ENCODE peak calls at places on chromosome 21, in seven cellular contexts. One of them, this sample, is unnamed.

GRCh38 chr21:26116456-26117011 is 54.0 kb downstream of the APP start:
- DNase-seq in astrocyte: peak
- DNase-seq in IMR-90: peak
- DNase-seq in OCI-LY7: no peak
- DNase-seq in neural progenitor cell: no peak
- DNase-seq in Karpas-422: no peak
- DNase-seq in mammary epithelial cell: peak
- DNase-seq in this sample: no peak

GRCh38 chr21:41570791-41571355 is 62.9 kb upstream of the TMPRSS2 start:
- DNase-seq in Karpas-422: no peak
- DNase-seq in neural progenitor cell: no peak
- DNase-seq in OCI-LY7: peak
- DNase-seq in mammary epithelial cell: no peak
- DNase-seq in astrocyte: no peak
- DNase-seq in IMR-90: no peak
- DNase-seq in this sample: no peak

GRCh38 chr21:33418686-33419085 is 15.5 kb downstream of the IFNGR2 start:
- DNase-seq in IMR-90: no peak
- DNase-seq in OCI-LY7: no peak
- DNase-seq in mammary epithelial cell: no peak
- DNase-seq in neural progenitor cell: no peak
- DNase-seq in astrocyte: no peak
- DNase-seq in Karpas-422: no peak
- DNase-seq in this sample: no peak

GRCh38 chr21:14699433-14700410 is 153.6 kb upstream of the SAMSN1 start:
- DNase-seq in neural progenitor cell: no peak
- DNase-seq in astrocyte: no peak
- DNase-seq in IMR-90: no peak
- DNase-seq in mammary epithelial cell: no peak
- DNase-seq in Karpas-422: no peak
- DNase-seq in OCI-LY7: no peak
- DNase-seq in this sample: no peak

GRCh38 chr21:41133896-41134522 is 34.0 kb upstream of the BACE2 start:
- DNase-seq in Karpas-422: peak
- DNase-seq in neural progenitor cell: peak
- DNase-seq in IMR-90: peak
- DNase-seq in astrocyte: peak
- DNase-seq in OCI-LY7: peak
- DNase-seq in mammary epithelial cell: peak
- DNase-seq in this sample: no peak

GRCh38 chr21:28885853-28886177 is 106.9 kb downstream of the LTN1 start:
- DNase-seq in neural progenitor cell: no peak
- DNase-seq in mammary epithelial cell: no peak
- DNase-seq in OCI-LY7: no peak
- DNase-seq in astrocyte: no peak
- DNase-seq in Karpas-422: no peak
- DNase-seq in IMR-90: no peak
- DNase-seq in this sample: no peak

GRCh38 chr21:43866233-43866632 is 1.2 kb downstream of the AGPAT3 start:
- DNase-seq in Karpas-422: peak
- DNase-seq in mammary epithelial cell: peak
- DNase-seq in neural progenitor cell: peak
- DNase-seq in astrocyte: peak
- DNase-seq in OCI-LY7: peak
- DNase-seq in IMR-90: peak
- DNase-seq in this sample: no peak

GRCh38 chr21:42146251-42146805 is 72.6 kb upstream of the ABCG1 start:
- DNase-seq in Karpas-422: no peak
- DNase-seq in neural progenitor cell: no peak
- DNase-seq in OCI-LY7: no peak
- DNase-seq in mammary epithelial cell: no peak
- DNase-seq in IMR-90: no peak
- DNase-seq in astrocyte: no peak
- DNase-seq in this sample: no peak

GRCh38 chr21:41507521-41508414 is at the start of gene TMPRSS2:
- DNase-seq in mammary epithelial cell: peak
- DNase-seq in neural progenitor cell: peak
- DNase-seq in astrocyte: no peak
- DNase-seq in IMR-90: no peak
- DNase-seq in Karpas-422: no peak
- DNase-seq in OCI-LY7: no peak
- DNase-seq in this sample: no peak

GRCh38 chr21:29075706-29076447 is 2.4 kb upstream of the CCT8 start:
- DNase-seq in mammary epithelial cell: peak
- DNase-seq in astrocyte: peak
- DNase-seq in neural progenitor cell: no peak
- DNase-seq in IMR-90: peak
- DNase-seq in Karpas-422: peak
- DNase-seq in OCI-LY7: no peak
- DNase-seq in this sample: peak

GRCh38 chr21:33394260-33394659 is 9.0 kb upstream of the IFNGR2 start:
- DNase-seq in IMR-90: no peak
- DNase-seq in neural progenitor cell: no peak
- DNase-seq in Karpas-422: no peak
- DNase-seq in astrocyte: no peak
- DNase-seq in OCI-LY7: peak
- DNase-seq in mammary epithelial cell: no peak
- DNase-seq in this sample: no peak

GRCh38 chr21:36120304-36120902 is 14.5 kb upstream of the CBR3 start:
- DNase-seq in astrocyte: no peak
- DNase-seq in Karpas-422: peak
- DNase-seq in mammary epithelial cell: no peak
- DNase-seq in neural progenitor cell: no peak
- DNase-seq in OCI-LY7: no peak
- DNase-seq in IMR-90: peak
- DNase-seq in this sample: no peak

GRCh38 chr21:41684381-41685245 is 82.2 kb downstream of the RIPK4 start:
- DNase-seq in neural progenitor cell: no peak
- DNase-seq in astrocyte: peak
- DNase-seq in OCI-LY7: no peak
- DNase-seq in IMR-90: peak
- DNase-seq in mammary epithelial cell: peak
- DNase-seq in Karpas-422: no peak
- DNase-seq in this sample: peak

GRCh38 chr21:41564871-41565281 is 56.9 kb upstream of the TMPRSS2 start:
- DNase-seq in IMR-90: no peak
- DNase-seq in OCI-LY7: no peak
- DNase-seq in mammary epithelial cell: peak
- DNase-seq in Karpas-422: no peak
- DNase-seq in neural progenitor cell: no peak
- DNase-seq in astrocyte: peak
- DNase-seq in this sample: no peak

GRCh38 chr21:30434033-30434631 is 4.1 kb downstream of the KRTAP13-4 start:
- DNase-seq in OCI-LY7: peak
- DNase-seq in neural progenitor cell: peak
- DNase-seq in IMR-90: no peak
- DNase-seq in Karpas-422: peak
- DNase-seq in mammary epithelial cell: peak
- DNase-seq in astrocyte: no peak
- DNase-seq in this sample: no peak

GRCh38 chr21:9837946-9838801 is 683.2 kb upstream of the TPTE start:
- DNase-seq in IMR-90: no peak
- DNase-seq in Karpas-422: no peak
- DNase-seq in OCI-LY7: no peak
- DNase-seq in astrocyte: no peak
- DNase-seq in mammary epithelial cell: no peak
- DNase-seq in neural progenitor cell: no peak
- DNase-seq in this sample: no peak

GRCh38 chr21:9839011-9839661 is 682.2 kb upstream of the TPTE start:
- DNase-seq in OCI-LY7: no peak
- DNase-seq in mammary epithelial cell: no peak
- DNase-seq in Karpas-422: no peak
- DNase-seq in IMR-90: no peak
- DNase-seq in neural progenitor cell: no peak
- DNase-seq in astrocyte: no peak
- DNase-seq in this sample: no peak
- H3K4me3 ChIP-seq in OCI-LY7: no peak
- H3K4me3 ChIP-seq in mammary epithelial cell: no peak
- H3K4me3 ChIP-seq in Karpas-422: no peak
- H3K4me3 ChIP-seq in IMR-90: no peak
- H3K4me3 ChIP-seq in neural progenitor cell: no peak
- H3K4me3 ChIP-seq in astrocyte: no peak
- H3K4me3 ChIP-seq in this sample: no peak

GRCh38 chr21:45853703-45854342 is 127.7 kb upstream of the COL6A1 start:
- DNase-seq in IMR-90: no peak
- DNase-seq in astrocyte: no peak
- DNase-seq in OCI-LY7: no peak
- DNase-seq in mammary epithelial cell: peak
- DNase-seq in Karpas-422: no peak
- DNase-seq in neural progenitor cell: no peak
- DNase-seq in this sample: peak

GRCh38 chr21:45856422-45856821 is 125.1 kb upstream of the COL6A1 start:
- DNase-seq in neural progenitor cell: no peak
- DNase-seq in IMR-90: no peak
- DNase-seq in Karpas-422: no peak
- DNase-seq in mammary epithelial cell: no peak
- DNase-seq in astrocyte: no peak
- DNase-seq in OCI-LY7: no peak
- DNase-seq in this sample: no peak

GRCh38 chr21:45852886-45853400 is 128.6 kb upstream of the COL6A1 start:
- DNase-seq in Karpas-422: no peak
- DNase-seq in OCI-LY7: no peak
- DNase-seq in IMR-90: no peak
- DNase-seq in mammary epithelial cell: no peak
- DNase-seq in astrocyte: no peak
- DNase-seq in neural progenitor cell: no peak
- DNase-seq in this sample: no peak

GRCh38 chr21:45855248-45855801 is 126.2 kb upstream of the COL6A1 start:
- DNase-seq in OCI-LY7: no peak
- DNase-seq in neural progenitor cell: no peak
- DNase-seq in Karpas-422: no peak
- DNase-seq in astrocyte: no peak
- DNase-seq in mammary epithelial cell: no peak
- DNase-seq in IMR-90: no peak
- DNase-seq in this sample: no peak

DNA sequence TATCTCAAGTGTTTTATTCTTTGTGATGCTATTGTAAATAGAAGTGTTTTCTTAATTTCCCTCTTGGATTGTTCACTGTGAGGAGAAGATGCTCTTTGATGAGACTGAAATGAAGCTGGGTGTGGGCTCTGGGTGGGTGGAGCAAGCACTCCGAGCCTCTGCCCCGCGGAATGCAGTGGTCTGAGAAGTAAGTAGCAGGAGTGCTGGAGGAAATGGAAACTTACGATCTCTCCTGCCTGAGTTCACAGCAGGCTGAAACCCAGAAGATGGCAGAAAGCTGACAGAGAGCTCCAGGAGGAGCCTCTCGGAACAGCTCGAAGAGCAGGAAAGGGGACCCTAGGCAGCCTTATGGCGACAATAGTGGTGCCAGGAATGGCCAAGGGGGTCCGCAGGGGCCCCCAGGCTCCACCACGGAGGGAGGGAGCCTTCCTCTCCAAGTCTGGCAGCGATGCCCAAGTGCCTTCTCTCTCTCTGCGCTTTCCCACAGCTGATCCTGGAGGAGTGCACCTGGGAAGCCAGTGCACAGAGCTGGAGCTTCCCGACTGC is 126.8 kb upstream of the COL6A1 start:
- DNase-seq in mammary epithelial cell: no peak
- DNase-seq in astrocyte: no peak
- DNase-seq in IMR-90: peak
- DNase-seq in OCI-LY7: no peak
- DNase-seq in Karpas-422: no peak
- DNase-seq in neural progenitor cell: peak
- DNase-seq in this sample: no peak
- H2AFZ ChIP-seq in mammary epithelial cell: peak
- H2AFZ ChIP-seq in astrocyte: no peak
- H2AFZ ChIP-seq in IMR-90: peak
- H2AFZ ChIP-seq in OCI-LY7: no peak
- H2AFZ ChIP-seq in Karpas-422: no peak
- H2AFZ ChIP-seq in neural progenitor cell: no peak
- H2AFZ ChIP-seq in this sample: peak

DNA sequence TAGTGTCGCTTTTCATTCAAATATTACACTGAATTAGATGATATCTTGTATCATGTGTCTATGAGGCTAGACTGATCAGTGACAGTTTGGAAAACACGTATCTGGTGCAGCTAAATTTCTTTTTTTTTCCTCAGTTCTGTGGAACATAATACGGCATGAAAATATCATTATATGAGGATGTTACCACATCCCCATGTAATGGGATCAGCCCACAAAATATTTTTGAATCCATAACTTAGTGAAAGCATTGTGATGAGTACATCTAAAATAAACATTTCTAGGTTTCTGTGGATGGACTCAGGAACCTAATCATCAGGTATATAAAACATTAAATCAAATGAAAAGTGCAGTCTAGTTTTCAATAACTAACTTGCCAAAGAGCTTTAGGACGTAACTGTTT is 356.3 kb downstream of the USP25 start:
- DNase-seq in neural progenitor cell: no peak
- DNase-seq in astrocyte: no peak
- DNase-seq in IMR-90: no peak
- DNase-seq in OCI-LY7: no peak
- DNase-seq in Karpas-422: no peak
- DNase-seq in mammary epithelial cell: no peak
- DNase-seq in this sample: no peak
- H3K4me2 ChIP-seq in neural progenitor cell: no peak
- H3K4me2 ChIP-seq in astrocyte: peak
- H3K4me2 ChIP-seq in IMR-90: no peak
- H3K4me2 ChIP-seq in OCI-LY7: no peak
- H3K4me2 ChIP-seq in Karpas-422: no peak
- H3K4me2 ChIP-seq in mammary epithelial cell: no peak
- H3K4me2 ChIP-seq in this sample: no peak

DNA sequence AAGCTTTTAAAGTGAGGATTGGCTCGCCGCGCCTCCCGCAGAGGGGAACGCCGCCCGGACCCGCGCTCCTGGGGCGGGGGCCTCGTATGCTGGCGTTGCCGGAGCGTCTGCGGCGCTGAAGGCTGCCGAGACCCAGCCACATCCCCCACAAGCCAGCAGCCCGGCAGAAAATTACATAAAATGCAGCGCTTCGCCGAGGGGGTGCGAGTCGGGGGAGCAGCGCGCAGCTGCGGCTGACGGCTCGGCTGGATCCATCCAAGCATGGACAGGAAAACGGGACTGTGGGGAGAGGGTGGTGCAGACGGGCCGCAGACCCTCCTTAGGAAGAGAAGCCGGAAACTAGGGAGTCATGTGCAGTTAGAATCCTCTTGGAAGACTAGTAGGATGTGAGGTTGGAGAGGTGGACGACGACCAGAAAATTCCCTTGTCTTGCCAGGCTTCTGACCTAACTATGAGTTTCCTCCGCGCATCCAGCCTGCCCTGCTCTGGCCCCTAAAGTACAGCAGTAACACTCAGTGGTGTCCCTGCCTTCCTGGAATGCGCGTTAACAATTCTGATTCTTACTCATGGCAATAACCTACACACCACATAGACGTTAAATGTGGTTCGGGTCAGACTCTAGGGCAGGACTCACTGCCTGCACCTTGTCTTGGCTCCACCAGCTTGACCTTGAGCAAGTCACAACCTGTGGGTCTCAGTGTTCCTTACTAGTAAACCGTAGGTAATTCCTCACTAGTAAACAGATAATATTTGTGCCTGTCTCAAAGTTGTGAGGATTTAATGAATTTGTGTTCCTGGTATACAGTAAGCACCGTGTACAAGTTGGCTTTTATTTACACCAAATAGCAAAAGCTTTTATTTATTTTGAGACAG is 959 bp upstream of the BRWD1 start:
- DNase-seq in mammary epithelial cell: peak
- DNase-seq in OCI-LY7: peak
- DNase-seq in astrocyte: peak
- DNase-seq in Karpas-422: peak
- DNase-seq in IMR-90: peak
- DNase-seq in neural progenitor cell: no peak
- DNase-seq in this sample: no peak
- H3K4me3 ChIP-seq in mammary epithelial cell: peak
- H3K4me3 ChIP-seq in OCI-LY7: peak
- H3K4me3 ChIP-seq in astrocyte: peak
- H3K4me3 ChIP-seq in Karpas-422: peak
- H3K4me3 ChIP-seq in IMR-90: peak
- H3K4me3 ChIP-seq in neural progenitor cell: peak
- H3K4me3 ChIP-seq in this sample: peak